ENCODE peak calls at places on chromosome 1, in six cellular contexts. O, U, N, P, A and Q are unnamed samples.

GRCh38 chr1:207948536-207949250 is 37.8 kb upstream of the CD34 start:
- DNase-seq in O (no peak), U (no peak), N (no peak), P (no peak), A (no peak), Q (peak; percentile 60)

GRCh38 chr1:45566722-45567121 is 16.1 kb downstream of the AKR1A1 start:
- DNase-seq in O (no peak), U (no peak), N (no peak), P (no peak), A (no peak), Q (no peak)

GRCh38 chr1:10530281-10530740 is 55.6 kb downstream of the PEX14 start:
- DNase-seq in O (peak; percentile 75), U (no peak), N (no peak), P (peak; percentile 59), A (no peak), Q (no peak)

GRCh38 chr1:101587749-101588148 is 350.9 kb downstream of the S1PR1 start:
- DNase-seq in O (peak; percentile 60), U (no peak), N (no peak), P (no peak), A (no peak), Q (no peak)

GRCh38 chr1:2173546-2174347 is 20.8 kb downstream of the FAAP20 start:
- DNase-seq in O (no peak), U (no peak), N (no peak), P (no peak), A (no peak), Q (no peak)

GRCh38 chr1:184866991-184867788 is 107.1 kb downstream of the NIBAN1 start:
- DNase-seq in O (peak; percentile 100), U (peak; percentile 94), N (peak; percentile 57), P (no peak), A (no peak), Q (peak; percentile 81)

GRCh38 chr1:55773189-55773940 is 558.2 kb upstream of the USP24 start:
- DNase-seq in O (no peak), U (no peak), N (no peak), P (no peak), A (no peak), Q (no peak)

GRCh38 chr1:17233675-17234074 is 15.2 kb upstream of the PADI3 start:
- DNase-seq in O (peak; percentile 91), U (peak; percentile 71), N (no peak), P (no peak), A (no peak), Q (peak; percentile 78)

GRCh38 chr1:172719694-172720138 is 60.8 kb downstream of the FASLG start:
- DNase-seq in O (peak; percentile 29), U (no peak), N (peak; percentile 61), P (no peak), A (no peak), Q (no peak)

GRCh38 chr1:45122724-45123123 is 83.7 kb downstream of the ZSWIM5 start:
- DNase-seq in O (no peak), U (no peak), N (no peak), P (no peak), A (no peak), Q (no peak)

GRCh38 chr1:168135982-168136708 is 585 bp downstream of the GPR161 start:
- DNase-seq in O (no peak), U (no peak), N (no peak), P (no peak), A (no peak), Q (no peak)

GRCh38 chr1:222926566-222926965 is 111.7 kb downstream of the DISP1 start:
- DNase-seq in O (peak; percentile 82), U (no peak), N (no peak), P (no peak), A (no peak), Q (peak; percentile 44)

GRCh38 chr1:17520041-17520440 is 19.5 kb upstream of the ARHGEF10L start:
- DNase-seq in O (no peak), U (no peak), N (no peak), P (no peak), A (no peak), Q (no peak)

GRCh38 chr1:47201179-47201578 is 11.3 kb upstream of the PDZK1IP1 start:
- DNase-seq in O (peak; percentile 25), U (no peak), N (no peak), P (no peak), A (no peak), Q (no peak)

GRCh38 chr1:179061360-179062282 is 20.2 kb upstream of the TOR3A start:
- DNase-seq in O (no peak), U (no peak), N (no peak), P (no peak), A (no peak), Q (no peak)

GRCh38 chr1:32623775-32624174 is 26.6 kb downstream of the ZBTB8OS start:
- DNase-seq in O (no peak), U (no peak), N (peak; percentile 24), P (no peak), A (no peak), Q (no peak)

GRCh38 chr1:192477630-192478029 is 97.9 kb upstream of the RGS1 start:
- DNase-seq in O (peak; percentile 40), U (no peak), N (peak; percentile 67), P (no peak), A (no peak), Q (peak; percentile 24)

GRCh38 chr1:22932803-22933470 is 39.7 kb downstream of the LACTBL1 start:
- DNase-seq in O (no peak), U (no peak), N (no peak), P (no peak), A (no peak), Q (no peak)

GRCh38 chr1:67430358-67431155 is at the start of gene SERBP1:
- DNase-seq in O (peak; percentile 91), U (peak; percentile 66), N (peak; percentile 99), P (peak; percentile 92), A (peak; percentile 92), Q (peak; percentile 86)

GRCh38 chr1:223712856-223713494 is 636 bp downstream of the CAPN2 start:
- DNase-seq in O (no peak), U (no peak), N (no peak), P (no peak), A (peak; percentile 63), Q (no peak)

GRCh38 chr1:234589854-234590620 is 19.9 kb downstream of the IRF2BP2 start:
- DNase-seq in O (no peak), U (peak; percentile 64), N (no peak), P (no peak), A (no peak), Q (no peak)

GRCh38 chr1:113531321-113531720 is 141.0 kb downstream of the MAGI3 start:
- DNase-seq in O (no peak), U (no peak), N (no peak), P (no peak), A (no peak), Q (no peak)

GRCh38 chr1:3596663-3597598 is 14.4 kb downstream of the MEGF6 start:
- DNase-seq in O (no peak), U (no peak), N (no peak), P (no peak), A (no peak), Q (no peak)

GRCh38 chr1:119712342-119713038 is 756 bp downstream of the PHGDH start:
- DNase-seq in O (peak; percentile 81), U (peak; percentile 50), N (peak; percentile 30), P (peak; percentile 50), A (peak; percentile 69), Q (peak; percentile 87)

GRCh38 chr1:220189750-220190347 is 82.4 kb downstream of the RAB3GAP2 start:
- DNase-seq in O (peak; percentile 4), U (no peak), N (peak; percentile 23), P (no peak), A (no peak), Q (no peak)

GRCh38 chr1:143665606-143666005 is 306.2 kb downstream of the FAM72C start:
- DNase-seq in O (no peak), U (no peak), N (no peak), P (no peak), A (no peak), Q (no peak)

GRCh38 chr1:117368116-117369108 is 1.2 kb downstream of the MAN1A2 start:
- DNase-seq in O (peak; percentile 20), U (no peak), N (peak; percentile 58), P (no peak), A (no peak), Q (no peak)

GRCh38 chr1:110633646-110634030 is 27.5 kb upstream of the KCNA2 start:
- DNase-seq in O (no peak), U (no peak), N (no peak), P (no peak), A (no peak), Q (no peak)